ENCODE peak calls at places on chromosomes 3 and 15, in seven cellular contexts. One of them, this sample, is unnamed.

GRCh38 chr3:197680955-197681521 is 55.7 kb downstream of the RUBCN start:
- DNase-seq in endothelial cell: no peak
- DNase-seq in progenitor cell of endocrine pancreas: no peak
- DNase-seq in hepatocyte: no peak
- DNase-seq in fibroblast of mammary gland: no peak
- DNase-seq in fibroblast of lung: no peak
- DNase-seq in adrenal gland: no peak
- DNase-seq in this sample: no peak

GRCh38 chr15:36907295-36907694 is 193.1 kb downstream of the MEIS2 start:
- DNase-seq in endothelial cell: no peak
- DNase-seq in progenitor cell of endocrine pancreas: no peak
- DNase-seq in hepatocyte: no peak
- DNase-seq in fibroblast of mammary gland: no peak
- DNase-seq in fibroblast of lung: no peak
- DNase-seq in adrenal gland: no peak
- DNase-seq in this sample: no peak

GRCh38 chr3:40800343-40800742 is 275.6 kb downstream of the ZNF621 start:
- DNase-seq in endothelial cell: peak
- DNase-seq in progenitor cell of endocrine pancreas: no peak
- DNase-seq in hepatocyte: peak
- DNase-seq in fibroblast of mammary gland: peak
- DNase-seq in fibroblast of lung: peak
- DNase-seq in adrenal gland: peak
- DNase-seq in this sample: peak

GRCh38 chr3:122802323-122802722 is 7.5 kb downstream of the SLC49A4 start:
- DNase-seq in endothelial cell: no peak
- DNase-seq in progenitor cell of endocrine pancreas: no peak
- DNase-seq in hepatocyte: no peak
- DNase-seq in fibroblast of mammary gland: no peak
- DNase-seq in fibroblast of lung: no peak
- DNase-seq in adrenal gland: no peak
- DNase-seq in this sample: no peak

GRCh38 chr3:5115506-5116162 is 6.5 kb upstream of the ARL8B start:
- DNase-seq in endothelial cell: no peak
- DNase-seq in progenitor cell of endocrine pancreas: no peak
- DNase-seq in hepatocyte: no peak
- DNase-seq in fibroblast of mammary gland: peak
- DNase-seq in fibroblast of lung: no peak
- DNase-seq in adrenal gland: no peak
- DNase-seq in this sample: no peak

GRCh38 chr3:30426319-30426993 is 179.9 kb upstream of the TGFBR2 start:
- DNase-seq in endothelial cell: no peak
- DNase-seq in progenitor cell of endocrine pancreas: no peak
- DNase-seq in hepatocyte: peak
- DNase-seq in fibroblast of mammary gland: peak
- DNase-seq in fibroblast of lung: peak
- DNase-seq in adrenal gland: peak
- DNase-seq in this sample: no peak

GRCh38 chr3:51974963-51975856 is at the start of gene ABHD14A:
- DNase-seq in endothelial cell: peak
- DNase-seq in progenitor cell of endocrine pancreas: peak
- DNase-seq in hepatocyte: peak
- DNase-seq in fibroblast of mammary gland: peak
- DNase-seq in fibroblast of lung: peak
- DNase-seq in adrenal gland: peak
- DNase-seq in this sample: peak

GRCh38 chr3:150022406-150023238 is 51.9 kb upstream of the PFN2 start:
- DNase-seq in endothelial cell: no peak
- DNase-seq in progenitor cell of endocrine pancreas: no peak
- DNase-seq in hepatocyte: peak
- DNase-seq in fibroblast of mammary gland: peak
- DNase-seq in fibroblast of lung: peak
- DNase-seq in adrenal gland: no peak
- DNase-seq in this sample: peak

GRCh38 chr15:64877435-64877834 is 34.3 kb upstream of the ANKDD1A start:
- DNase-seq in endothelial cell: no peak
- DNase-seq in progenitor cell of endocrine pancreas: no peak
- DNase-seq in hepatocyte: no peak
- DNase-seq in fibroblast of mammary gland: no peak
- DNase-seq in fibroblast of lung: no peak
- DNase-seq in adrenal gland: peak
- DNase-seq in this sample: no peak

DNA sequence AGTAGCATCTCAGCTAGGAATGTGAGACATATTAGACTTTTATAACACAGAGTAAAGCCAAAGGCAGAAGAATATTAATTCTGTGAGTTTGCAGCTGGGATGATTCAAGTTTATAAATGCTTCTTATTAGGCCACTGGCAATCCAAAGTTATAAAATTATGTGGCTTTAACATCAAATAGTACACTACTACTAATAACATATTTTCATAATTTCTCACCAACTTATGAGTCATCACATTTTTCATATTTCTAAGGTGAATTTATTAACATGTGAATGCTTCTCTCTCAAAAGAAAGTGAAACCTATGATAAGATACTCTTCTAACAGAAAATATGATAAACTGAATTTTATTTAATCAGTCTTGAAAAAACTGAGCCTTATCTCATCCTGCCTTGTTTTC is 1348.2 kb upstream of the ALCAM start:
- DNase-seq in endothelial cell: no peak
- DNase-seq in progenitor cell of endocrine pancreas: no peak
- DNase-seq in hepatocyte: no peak
- DNase-seq in fibroblast of mammary gland: no peak
- DNase-seq in fibroblast of lung: peak
- DNase-seq in adrenal gland: no peak
- DNase-seq in this sample: peak
- TF ChIP-seq CTCF in endothelial cell: no peak
- TF ChIP-seq CTCF in progenitor cell of endocrine pancreas: no peak
- TF ChIP-seq CTCF in hepatocyte: no peak
- TF ChIP-seq CTCF in fibroblast of mammary gland: no peak
- TF ChIP-seq CTCF in fibroblast of lung: no peak
- TF ChIP-seq CTCF in adrenal gland: no peak
- TF ChIP-seq CTCF in this sample: no peak

GRCh38 chr3:37836589-37836988 is 25.1 kb upstream of the CTDSPL start:
- DNase-seq in endothelial cell: no peak
- DNase-seq in progenitor cell of endocrine pancreas: no peak
- DNase-seq in hepatocyte: no peak
- DNase-seq in fibroblast of mammary gland: no peak
- DNase-seq in fibroblast of lung: no peak
- DNase-seq in adrenal gland: no peak
- DNase-seq in this sample: no peak

DNA sequence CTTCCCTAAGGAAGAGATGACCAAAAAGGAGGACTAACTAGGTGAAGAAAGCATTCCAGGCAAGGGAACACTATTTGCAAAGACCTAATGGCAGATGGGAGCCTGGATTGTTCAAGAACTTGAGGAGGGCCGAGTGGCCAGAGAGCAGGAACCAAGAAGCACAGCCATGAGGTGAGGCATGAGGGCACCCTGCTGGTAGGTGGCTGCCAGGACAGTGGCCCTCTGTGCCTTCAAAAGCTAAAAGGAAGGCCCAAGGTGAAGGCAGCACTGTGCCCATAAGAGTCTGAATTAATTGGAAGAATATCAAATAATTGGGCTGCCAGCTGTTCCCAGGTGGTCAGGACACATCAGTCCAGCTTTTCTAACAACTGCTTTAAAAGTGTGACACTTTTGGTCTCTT is 27.9 kb upstream of the CTDSPL start:
- DNase-seq in endothelial cell: peak
- DNase-seq in progenitor cell of endocrine pancreas: no peak
- DNase-seq in hepatocyte: no peak
- DNase-seq in fibroblast of mammary gland: no peak
- DNase-seq in fibroblast of lung: no peak
- DNase-seq in adrenal gland: no peak
- DNase-seq in this sample: no peak
- TF ChIP-seq CTCF in endothelial cell: peak
- TF ChIP-seq CTCF in progenitor cell of endocrine pancreas: peak
- TF ChIP-seq CTCF in hepatocyte: no peak
- TF ChIP-seq CTCF in fibroblast of mammary gland: peak
- TF ChIP-seq CTCF in fibroblast of lung: peak
- TF ChIP-seq CTCF in adrenal gland: no peak
- TF ChIP-seq CTCF in this sample: peak

GRCh38 chr3:106121491-106122289 is 252.9 kb upstream of the CBLB start:
- DNase-seq in endothelial cell: no peak
- DNase-seq in progenitor cell of endocrine pancreas: no peak
- DNase-seq in hepatocyte: no peak
- DNase-seq in fibroblast of mammary gland: no peak
- DNase-seq in fibroblast of lung: no peak
- DNase-seq in adrenal gland: no peak
- DNase-seq in this sample: peak
- TF ChIP-seq CTCF in endothelial cell: no peak
- TF ChIP-seq CTCF in progenitor cell of endocrine pancreas: no peak
- TF ChIP-seq CTCF in hepatocyte: no peak
- TF ChIP-seq CTCF in fibroblast of mammary gland: no peak
- TF ChIP-seq CTCF in fibroblast of lung: no peak
- TF ChIP-seq CTCF in adrenal gland: no peak
- TF ChIP-seq CTCF in this sample: no peak

GRCh38 chr3:35777065-35777464 is 137.7 kb downstream of the ARPP21 start:
- DNase-seq in endothelial cell: no peak
- DNase-seq in progenitor cell of endocrine pancreas: no peak
- DNase-seq in hepatocyte: no peak
- DNase-seq in fibroblast of mammary gland: no peak
- DNase-seq in fibroblast of lung: no peak
- DNase-seq in adrenal gland: no peak
- DNase-seq in this sample: no peak

GRCh38 chr3:35777563-35777962 is 138.2 kb downstream of the ARPP21 start:
- DNase-seq in endothelial cell: no peak
- DNase-seq in progenitor cell of endocrine pancreas: no peak
- DNase-seq in hepatocyte: no peak
- DNase-seq in fibroblast of mammary gland: no peak
- DNase-seq in fibroblast of lung: no peak
- DNase-seq in adrenal gland: no peak
- DNase-seq in this sample: no peak

GRCh38 chr3:35776346-35776745 is 137.0 kb downstream of the ARPP21 start:
- DNase-seq in endothelial cell: no peak
- DNase-seq in progenitor cell of endocrine pancreas: no peak
- DNase-seq in hepatocyte: no peak
- DNase-seq in fibroblast of mammary gland: no peak
- DNase-seq in fibroblast of lung: no peak
- DNase-seq in adrenal gland: no peak
- DNase-seq in this sample: no peak

GRCh38 chr3:35772364-35773009 is 133.2 kb downstream of the ARPP21 start:
- DNase-seq in endothelial cell: no peak
- DNase-seq in progenitor cell of endocrine pancreas: no peak
- DNase-seq in hepatocyte: no peak
- DNase-seq in fibroblast of mammary gland: no peak
- DNase-seq in fibroblast of lung: peak
- DNase-seq in adrenal gland: no peak
- DNase-seq in this sample: peak

GRCh38 chr3:35773398-35773797 is 134.1 kb downstream of the ARPP21 start:
- DNase-seq in endothelial cell: no peak
- DNase-seq in progenitor cell of endocrine pancreas: no peak
- DNase-seq in hepatocyte: no peak
- DNase-seq in fibroblast of mammary gland: no peak
- DNase-seq in fibroblast of lung: no peak
- DNase-seq in adrenal gland: no peak
- DNase-seq in this sample: no peak
- TF ChIP-seq CTCF in endothelial cell: no peak
- TF ChIP-seq CTCF in progenitor cell of endocrine pancreas: no peak
- TF ChIP-seq CTCF in hepatocyte: no peak
- TF ChIP-seq CTCF in fibroblast of mammary gland: no peak
- TF ChIP-seq CTCF in fibroblast of lung: no peak
- TF ChIP-seq CTCF in adrenal gland: no peak
- TF ChIP-seq CTCF in this sample: no peak

This sample was measured in epithelial cell of esophagus.